ENCODE peak calls at places on chromosomes 2 and 18, in five cellular contexts. D, W, K, X and B are unnamed samples.

GRCh38 chr18:79872852-79873444 is 75.2 kb downstream of the KCNG2 start:
- DNase-seq in D (no peak), W (no peak), K (no peak), X (no peak), B (no peak)

GRCh38 chr2:167721593-167721992 is 525.8 kb downstream of the STK39 start:
- DNase-seq in D (no peak), W (no peak), K (no peak), X (no peak), B (no peak)

GRCh38 chr2:182129188-182129707 is 143.6 kb downstream of the PPP1R1C start:
- DNase-seq in D (no peak), W (no peak), K (no peak), X (no peak), B (no peak)

GRCh38 chr2:121245913-121246312 is 39.1 kb downstream of the TFCP2L1 start:
- DNase-seq in D (no peak), W (no peak), K (no peak), X (no peak), B (no peak)

GRCh38 chr2:106638043-106638442 is 150.9 kb downstream of the CD8B2 start:
- DNase-seq in D (no peak), W (peak; percentile 20), K (peak; percentile 0), X (no peak), B (no peak)

GRCh38 chr2:8494151-8494550 is 187.7 kb upstream of the ID2 start:
- DNase-seq in D (no peak), W (no peak), K (no peak), X (no peak), B (no peak)

GRCh38 chr2:82853299-82853698 is 1605.8 kb downstream of the SUCLG1 start:
- DNase-seq in D (no peak), W (no peak), K (no peak), X (no peak), B (no peak)

GRCh38 chr2:236335696-236336574 is 71.7 kb upstream of the ASB18 start:
- DNase-seq in D (no peak), W (no peak), K (no peak), X (no peak), B (no peak)

GRCh38 chr18:41695441-41695840 is 259.6 kb upstream of the PIK3C3 start:
- DNase-seq in D (no peak), W (peak; percentile 6), K (peak; percentile 24), X (no peak), B (no peak)

GRCh38 chr2:16656784-16657391 is 8.7 kb downstream of the CYRIA start:
- DNase-seq in D (no peak), W (no peak), K (no peak), X (no peak), B (no peak)

GRCh38 chr2:137964066-137964858 is at the start of gene HNMT:
- DNase-seq in D (no peak), W (peak; percentile 50), K (peak; percentile 80), X (peak; percentile 29), B (no peak)

GRCh38 chr2:159272166-159272565 is 14.3 kb downstream of the WDSUB1 start:
- DNase-seq in D (no peak), W (no peak), K (no peak), X (no peak), B (no peak)

GRCh38 chr18:69490813-69491212 is 90.1 kb downstream of the DOK6 start:
- DNase-seq in D (no peak), W (peak; percentile 49), K (peak; percentile 64), X (no peak), B (no peak)

GRCh38 chr2:61718965-61719364 is 134.9 kb downstream of the FAM161A start:
- DNase-seq in D (no peak), W (no peak), K (no peak), X (no peak), B (no peak)